ENCODE peak calls at places on chromosomes 2 and 18, in five cellular contexts. Z is endodermal cell, I is iPS DF 6.9, E is HAP-1, Q is fibroblast of pulmonary artery. S is an unnamed sample.

GRCh38 chr2:156593011-156593921 is 157.1 kb downstream of the GPD2 start:
- DNase-seq in Z (peak), I (no peak), E (peak), Q (no peak), S (no peak)

GRCh38 chr18:2179498-2180183 is 391.7 kb downstream of the METTL4 start:
- DNase-seq in Z (no peak), I (no peak), E (no peak), Q (no peak), S (no peak)

GRCh38 chr2:240250985-240251847 is 110.8 kb upstream of the OTOS start:
- DNase-seq in Z (peak), I (no peak), E (peak), Q (peak), S (peak)

GRCh38 chr2:171521361-171522056 is 765 bp upstream of the CYBRD1 start:
- DNase-seq in Z (no peak), I (no peak), E (no peak), Q (peak), S (no peak)

GRCh38 chr2:143725425-143725824 is 596.2 kb downstream of the ARHGAP15 start:
- DNase-seq in Z (no peak), I (no peak), E (no peak), Q (no peak), S (no peak)

GRCh38 chr2:55003706-55004639 is 46.3 kb downstream of the RTN4 start:
- DNase-seq in Z (no peak), I (no peak), E (no peak), Q (no peak), S (no peak)

GRCh38 chr18:35756506-35757117 is 175.1 kb downstream of the GALNT1 start:
- DNase-seq in Z (peak), I (peak), E (peak), Q (peak), S (no peak)

GRCh38 chr2:159297042-159297707 is 10.7 kb upstream of the WDSUB1 start:
- DNase-seq in Z (no peak), I (no peak), E (no peak), Q (no peak), S (no peak)

GRCh38 chr2:241235859-241236593 is 47.5 kb downstream of the ANO7 start:
- DNase-seq in Z (no peak), I (no peak), E (no peak), Q (no peak), S (no peak)

GRCh38 chr2:52805901-52806410 is 961.6 kb upstream of the CHAC2 start:
- DNase-seq in Z (no peak), I (no peak), E (no peak), Q (peak), S (no peak)

GRCh38 chr18:22542400-22542835 is 124.7 kb upstream of the CTAGE1 start:
- DNase-seq in Z (no peak), I (no peak), E (no peak), Q (peak), S (peak)

GRCh38 chr2:48733067-48733503 is 22.4 kb downstream of the LHCGR start:
- DNase-seq in Z (no peak), I (no peak), E (peak), Q (no peak), S (no peak)

GRCh38 chr2:209425082-209426071 is 1.5 kb downstream of the MAP2 start:
- DNase-seq in Z (peak), I (no peak), E (peak), Q (peak), S (no peak)

DNA sequence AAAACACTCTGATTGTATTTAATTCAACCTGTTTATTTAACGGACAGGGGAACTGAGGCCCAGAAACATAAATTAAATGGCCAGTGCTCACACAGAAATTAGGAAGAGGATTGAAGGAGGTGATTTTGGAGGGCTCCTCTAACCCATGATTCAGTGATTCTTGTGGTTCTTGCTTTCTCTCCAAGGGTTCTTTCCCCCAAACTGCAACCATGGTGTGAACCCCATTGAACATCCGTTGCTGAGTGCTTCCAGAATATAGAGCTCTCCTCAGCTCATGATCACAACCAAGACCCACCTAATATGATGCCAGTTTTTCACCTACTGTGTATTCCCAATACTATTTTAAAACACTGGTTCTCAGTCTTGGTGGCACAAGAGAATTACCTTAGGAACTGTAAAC is 41.4 kb downstream of the BMP10 start:
- DNase-seq in Z (no peak), I (no peak), E (no peak), Q (no peak), S (no peak)
- H3K4me3 ChIP-seq in Z (no peak), I (no peak), E (no peak), Q (no peak), S (peak)

DNA sequence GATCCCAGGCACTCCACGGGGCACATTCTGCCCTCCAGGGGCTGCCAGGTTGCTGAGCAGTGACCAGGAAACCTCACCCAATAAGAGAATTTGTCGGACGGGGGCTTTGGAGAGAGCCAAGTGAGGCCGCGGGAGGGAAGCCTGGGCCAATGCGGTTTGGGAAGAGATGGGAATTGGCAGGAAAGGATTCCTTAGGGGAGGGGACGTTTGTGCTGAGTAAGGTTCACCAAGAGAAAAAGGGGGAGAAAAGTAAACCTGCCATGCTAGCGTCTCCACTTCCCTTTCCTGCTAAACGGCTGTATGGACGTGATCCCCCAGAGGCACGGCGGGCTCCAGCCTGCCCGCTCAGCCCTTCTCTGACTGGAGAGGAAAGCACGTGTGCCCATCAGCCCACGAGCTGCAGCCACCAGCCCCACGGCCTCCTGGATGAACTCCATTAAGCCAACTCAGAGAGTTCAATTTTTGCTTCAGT is 194.4 kb upstream of the ID2 start:
- DNase-seq in Z (peak), I (no peak), E (no peak), Q (no peak), S (no peak)
- H3K4me3 ChIP-seq in Z (no peak), I (no peak), E (no peak), Q (no peak), S (peak)

GRCh38 chr2:63581266-63581961 is 6.9 kb downstream of the WDPCP start:
- DNase-seq in Z (no peak), I (no peak), E (no peak), Q (peak), S (peak)
- H3K4me3 ChIP-seq in Z (no peak), I (no peak), E (no peak), Q (no peak), S (peak)

GRCh38 chr2:118807668-118808428 is 39.6 kb downstream of the EN1 start:
- DNase-seq in Z (peak), I (no peak), E (peak), Q (no peak), S (no peak)
- H3K4me3 ChIP-seq in Z (no peak), I (no peak), E (peak), Q (no peak), S (peak)

DNA sequence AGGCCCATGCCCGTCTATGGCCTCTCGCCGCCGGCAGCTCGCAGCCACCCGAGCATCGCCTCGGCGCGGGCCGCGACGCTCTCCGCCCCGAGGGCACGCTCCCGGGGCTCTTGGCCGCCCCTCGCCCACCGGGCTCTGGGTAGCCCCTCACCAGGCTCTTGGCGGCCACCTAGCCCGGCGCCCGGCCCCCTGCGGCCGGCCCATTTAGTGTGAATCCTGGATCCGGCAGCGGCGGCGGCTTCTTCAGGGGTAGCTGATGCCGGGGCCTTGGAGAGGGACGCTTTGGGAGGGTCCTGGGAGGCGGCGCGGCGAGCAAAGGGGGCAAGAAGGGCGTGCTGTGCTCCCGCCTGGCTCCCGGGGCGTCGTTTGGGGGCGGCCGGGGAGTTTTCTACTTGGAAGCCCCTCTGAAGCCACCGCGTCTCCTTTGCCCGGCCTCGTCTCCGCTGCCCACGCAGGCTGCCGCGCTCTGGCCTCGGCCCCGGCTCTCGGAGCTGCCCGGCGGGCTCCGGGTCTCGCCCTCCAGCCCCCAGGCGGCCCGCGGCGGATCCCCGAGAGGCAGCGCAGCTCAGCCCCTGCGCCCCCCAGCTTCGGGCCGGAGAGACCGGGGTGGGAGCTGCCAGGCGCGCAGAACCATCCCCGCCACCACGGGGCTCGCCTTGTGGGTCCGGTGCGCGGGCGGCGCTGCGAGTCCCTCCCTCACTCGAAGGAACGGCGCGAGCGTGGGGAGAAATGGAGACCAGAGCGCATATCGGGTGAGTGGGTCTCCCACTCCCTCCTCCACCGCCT is 521 bp downstream of the PIEZO2 start:
- DNase-seq in Z (peak), I (no peak), E (no peak), Q (no peak), S (no peak)
- H3K4me3 ChIP-seq in Z (peak), I (peak), E (no peak), Q (peak), S (peak)

GRCh38 chr2:101517753-101518152 is 42.8 kb upstream of the RFX8 start:
- DNase-seq in Z (no peak), I (peak), E (no peak), Q (peak), S (no peak)

GRCh38 chr2:101515512-101515911 is 40.6 kb upstream of the RFX8 start:
- DNase-seq in Z (no peak), I (no peak), E (no peak), Q (peak), S (peak)

GRCh38 chr2:101516349-101516748 is 41.4 kb upstream of the RFX8 start:
- DNase-seq in Z (no peak), I (no peak), E (no peak), Q (no peak), S (no peak)

GRCh38 chr2:101518470-101519172 is 43.7 kb upstream of the RFX8 start:
- DNase-seq in Z (peak), I (no peak), E (peak), Q (peak), S (peak)

DNA sequence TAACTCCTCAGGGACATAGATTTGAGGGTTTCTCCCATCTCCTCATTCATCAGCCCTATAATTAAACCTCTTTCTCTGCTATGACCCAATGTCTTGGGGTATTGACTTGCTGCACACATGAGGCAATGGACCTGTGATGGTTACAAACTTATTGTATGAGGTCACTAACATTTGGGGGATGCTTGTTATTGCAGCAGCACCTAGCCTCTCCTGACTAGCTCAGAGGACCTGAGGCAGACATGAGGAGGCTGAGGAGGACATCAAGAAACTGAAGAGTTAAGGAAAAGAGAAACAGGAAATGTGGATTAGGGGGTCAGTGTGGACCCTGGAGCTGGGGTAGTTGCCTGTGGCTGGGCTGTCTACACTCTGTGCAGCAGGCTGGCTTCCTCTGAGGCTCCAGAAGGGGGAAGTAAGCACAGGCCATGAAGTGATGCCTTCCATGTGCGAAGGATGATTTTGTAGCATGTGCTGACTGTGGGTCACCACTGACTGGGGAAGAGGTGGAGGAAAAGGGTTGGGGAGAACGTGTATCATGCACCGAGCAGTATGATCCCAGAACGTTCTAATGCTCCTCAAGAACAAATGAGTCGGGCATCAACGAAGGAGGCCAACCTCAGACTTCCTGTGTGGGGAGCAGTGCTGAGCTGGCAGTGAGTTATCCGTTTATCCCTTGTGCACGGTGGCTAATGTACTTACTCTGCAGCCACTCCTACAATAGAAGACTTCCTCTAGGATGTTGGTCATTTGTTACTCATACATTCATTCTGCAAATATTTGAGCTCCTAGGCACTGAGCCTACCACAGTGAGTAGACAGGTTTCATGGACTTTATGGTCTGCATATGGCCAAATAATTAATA is 42.1 kb upstream of the RFX8 start:
- DNase-seq in Z (no peak), I (no peak), E (no peak), Q (peak), S (no peak)
- H3K4me3 ChIP-seq in Z (no peak), I (no peak), E (no peak), Q (no peak), S (no peak)

GRCh38 chr18:66966171-66966570 is 362.3 kb upstream of the CDH19 start:
- DNase-seq in Z (no peak), I (no peak), E (no peak), Q (no peak), S (no peak)
- H3K4me3 ChIP-seq in Z (no peak), I (no peak), E (no peak), Q (no peak), S (no peak)

GRCh38 chr18:70220628-70221027 is 15.1 kb upstream of the RTTN start:
- DNase-seq in Z (no peak), I (no peak), E (no peak), Q (no peak), S (no peak)
- H3K4me3 ChIP-seq in Z (peak), I (no peak), E (no peak), Q (no peak), S (no peak)

GRCh38 chr2:237486819-237487448 is at the start of gene MLPH:
- DNase-seq in Z (peak), I (no peak), E (no peak), Q (no peak), S (peak)
- H3K4me3 ChIP-seq in Z (peak), I (peak), E (no peak), Q (peak), S (peak)

GRCh38 chr2:192546566-192546965 is 351.8 kb upstream of the TMEFF2 start:
- DNase-seq in Z (no peak), I (no peak), E (no peak), Q (peak), S (no peak)

DNA sequence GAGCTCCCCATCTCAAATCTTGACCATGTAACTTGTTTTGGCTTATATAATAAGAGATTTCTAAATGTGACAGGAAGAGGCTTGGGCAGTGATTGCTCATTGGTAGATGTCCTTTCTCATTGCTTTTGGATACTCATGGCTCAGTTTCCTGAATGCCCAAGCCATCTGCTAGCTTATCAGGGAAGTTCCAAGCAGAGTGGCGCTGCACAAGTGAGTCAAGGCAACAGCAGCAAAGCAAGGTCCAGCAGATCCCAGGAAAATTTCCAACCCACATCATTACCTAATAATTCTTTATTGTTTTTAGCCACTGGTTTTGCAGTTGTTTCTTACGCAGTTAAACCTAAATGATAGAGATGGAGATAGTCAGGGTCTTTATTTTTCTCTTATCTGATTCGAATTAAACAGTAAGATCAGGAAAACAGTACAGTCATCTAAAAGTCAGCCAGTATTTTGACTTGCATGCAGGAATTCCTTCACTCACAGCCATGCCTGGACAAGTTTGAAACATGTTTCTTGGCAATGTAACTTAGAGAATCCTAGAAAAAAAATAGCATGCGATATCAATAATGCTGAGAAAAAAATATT is 349.7 kb upstream of the TMEFF2 start:
- DNase-seq in Z (no peak), I (no peak), E (no peak), Q (peak), S (no peak)
- H3K4me3 ChIP-seq in Z (no peak), I (no peak), E (no peak), Q (no peak), S (no peak)

S was measured in left ventricle myocardium inferior.